ENCODE peak calls at places on chromosomes 2 and 18, in four cellular contexts. One of them, this sample, is unnamed.

GRCh38 chr2:211823886-211824479 is 714.6 kb downstream of the ERBB4 start:
- DNase-seq in heart left ventricle: no peak
- DNase-seq in mesendoderm: no peak
- DNase-seq in CD8-positive, alpha-beta T cell: no peak
- DNase-seq in this sample: no peak

GRCh38 chr2:20144861-20145260 is 80.1 kb downstream of the SDC1 start:
- DNase-seq in heart left ventricle: no peak
- DNase-seq in mesendoderm: no peak
- DNase-seq in CD8-positive, alpha-beta T cell: no peak
- DNase-seq in this sample: no peak

GRCh38 chr18:75350857-75351256 is 76.6 kb downstream of the SMIM21 start:
- DNase-seq in heart left ventricle: no peak
- DNase-seq in mesendoderm: no peak
- DNase-seq in CD8-positive, alpha-beta T cell: no peak
- DNase-seq in this sample: no peak

GRCh38 chr2:192123847-192124246 is 70.9 kb downstream of the TMEFF2 start:
- DNase-seq in heart left ventricle: no peak
- DNase-seq in mesendoderm: no peak
- DNase-seq in CD8-positive, alpha-beta T cell: no peak
- DNase-seq in this sample: no peak

GRCh38 chr2:45771251-45771650 is 119.8 kb downstream of the PRKCE start:
- DNase-seq in heart left ventricle: peak; percentile 81
- DNase-seq in mesendoderm: peak; percentile 28
- DNase-seq in CD8-positive, alpha-beta T cell: no peak
- DNase-seq in this sample: no peak

GRCh38 chr18:5418985-5419495 is 123.5 kb upstream of the ZBTB14 start:
- DNase-seq in heart left ventricle: no peak
- DNase-seq in mesendoderm: no peak
- DNase-seq in CD8-positive, alpha-beta T cell: no peak
- DNase-seq in this sample: no peak

GRCh38 chr2:44291281-44292248 is 16.3 kb downstream of the SLC3A1 start:
- DNase-seq in heart left ventricle: no peak
- DNase-seq in mesendoderm: peak; percentile 84
- DNase-seq in CD8-positive, alpha-beta T cell: no peak
- DNase-seq in this sample: no peak

GRCh38 chr2:117815946-117816345 is 1.5 kb downstream of the DDX18 start:
- DNase-seq in heart left ventricle: no peak
- DNase-seq in mesendoderm: no peak
- DNase-seq in CD8-positive, alpha-beta T cell: no peak
- DNase-seq in this sample: no peak

GRCh38 chr2:106095478-106096392 is 98.4 kb downstream of the UXS1 start:
- DNase-seq in heart left ventricle: no peak
- DNase-seq in mesendoderm: no peak
- DNase-seq in CD8-positive, alpha-beta T cell: peak; percentile 92
- DNase-seq in this sample: no peak

GRCh38 chr2:132815522-132815921 is 145.5 kb upstream of the LYPD1 start:
- DNase-seq in heart left ventricle: no peak
- DNase-seq in mesendoderm: no peak
- DNase-seq in CD8-positive, alpha-beta T cell: no peak
- DNase-seq in this sample: no peak

GRCh38 chr2:155600914-155601760 is 731.4 kb downstream of the NR4A2 start:
- DNase-seq in heart left ventricle: no peak
- DNase-seq in mesendoderm: no peak
- DNase-seq in CD8-positive, alpha-beta T cell: no peak
- DNase-seq in this sample: no peak

GRCh38 chr2:163850036-163850435 is 114.2 kb upstream of the FIGN start:
- DNase-seq in heart left ventricle: no peak
- DNase-seq in mesendoderm: peak; percentile 69
- DNase-seq in CD8-positive, alpha-beta T cell: no peak
- DNase-seq in this sample: no peak

GRCh38 chr18:73787316-73787715 is 360.3 kb downstream of the FBXO15 start:
- DNase-seq in heart left ventricle: no peak
- DNase-seq in mesendoderm: no peak
- DNase-seq in CD8-positive, alpha-beta T cell: no peak
- DNase-seq in this sample: no peak

GRCh38 chr18:77102246-77103040 is 30.1 kb downstream of the MBP start:
- DNase-seq in heart left ventricle: no peak
- DNase-seq in mesendoderm: no peak
- DNase-seq in CD8-positive, alpha-beta T cell: no peak
- DNase-seq in this sample: no peak

GRCh38 chr2:64804651-64805050 is 150.9 kb upstream of the SERTAD2 start:
- DNase-seq in heart left ventricle: no peak
- DNase-seq in mesendoderm: no peak
- DNase-seq in CD8-positive, alpha-beta T cell: no peak
- DNase-seq in this sample: no peak

GRCh38 chr2:128396946-128397345 is 78.3 kb upstream of the HS6ST1 start:
- DNase-seq in heart left ventricle: no peak
- DNase-seq in mesendoderm: no peak
- DNase-seq in CD8-positive, alpha-beta T cell: no peak
- DNase-seq in this sample: no peak

GRCh38 chr2:28577796-28578680 is 82.2 kb downstream of the PLB1 start:
- DNase-seq in heart left ventricle: no peak
- DNase-seq in mesendoderm: no peak
- DNase-seq in CD8-positive, alpha-beta T cell: no peak
- DNase-seq in this sample: no peak

GRCh38 chr2:215917953-215918620 is 95.3 kb downstream of the MREG start:
- DNase-seq in heart left ventricle: no peak
- DNase-seq in mesendoderm: peak; percentile 62
- DNase-seq in CD8-positive, alpha-beta T cell: no peak
- DNase-seq in this sample: no peak

GRCh38 chr2:233542507-233542906 is 24.1 kb downstream of the USP40 start:
- DNase-seq in heart left ventricle: no peak
- DNase-seq in mesendoderm: no peak
- DNase-seq in CD8-positive, alpha-beta T cell: no peak
- DNase-seq in this sample: no peak

GRCh38 chr2:64268330-64268729 is 124.1 kb upstream of the PELI1 start:
- DNase-seq in heart left ventricle: no peak
- DNase-seq in mesendoderm: no peak
- DNase-seq in CD8-positive, alpha-beta T cell: no peak
- DNase-seq in this sample: no peak

GRCh38 chr18:35979112-35979511 is 6.6 kb downstream of the RMP24 start:
- DNase-seq in heart left ventricle: no peak
- DNase-seq in mesendoderm: no peak
- DNase-seq in CD8-positive, alpha-beta T cell: no peak
- DNase-seq in this sample: no peak

GRCh38 chr2:95274291-95275150 is at the start of gene PROM2:
- DNase-seq in heart left ventricle: peak; percentile 54
- DNase-seq in mesendoderm: peak; percentile 89
- DNase-seq in CD8-positive, alpha-beta T cell: no peak
- DNase-seq in this sample: no peak

GRCh38 chr2:232365621-232366321 is 12.8 kb upstream of the ALPP start:
- DNase-seq in heart left ventricle: peak; percentile 61
- DNase-seq in mesendoderm: peak; percentile 80
- DNase-seq in CD8-positive, alpha-beta T cell: no peak
- DNase-seq in this sample: no peak

DNA sequence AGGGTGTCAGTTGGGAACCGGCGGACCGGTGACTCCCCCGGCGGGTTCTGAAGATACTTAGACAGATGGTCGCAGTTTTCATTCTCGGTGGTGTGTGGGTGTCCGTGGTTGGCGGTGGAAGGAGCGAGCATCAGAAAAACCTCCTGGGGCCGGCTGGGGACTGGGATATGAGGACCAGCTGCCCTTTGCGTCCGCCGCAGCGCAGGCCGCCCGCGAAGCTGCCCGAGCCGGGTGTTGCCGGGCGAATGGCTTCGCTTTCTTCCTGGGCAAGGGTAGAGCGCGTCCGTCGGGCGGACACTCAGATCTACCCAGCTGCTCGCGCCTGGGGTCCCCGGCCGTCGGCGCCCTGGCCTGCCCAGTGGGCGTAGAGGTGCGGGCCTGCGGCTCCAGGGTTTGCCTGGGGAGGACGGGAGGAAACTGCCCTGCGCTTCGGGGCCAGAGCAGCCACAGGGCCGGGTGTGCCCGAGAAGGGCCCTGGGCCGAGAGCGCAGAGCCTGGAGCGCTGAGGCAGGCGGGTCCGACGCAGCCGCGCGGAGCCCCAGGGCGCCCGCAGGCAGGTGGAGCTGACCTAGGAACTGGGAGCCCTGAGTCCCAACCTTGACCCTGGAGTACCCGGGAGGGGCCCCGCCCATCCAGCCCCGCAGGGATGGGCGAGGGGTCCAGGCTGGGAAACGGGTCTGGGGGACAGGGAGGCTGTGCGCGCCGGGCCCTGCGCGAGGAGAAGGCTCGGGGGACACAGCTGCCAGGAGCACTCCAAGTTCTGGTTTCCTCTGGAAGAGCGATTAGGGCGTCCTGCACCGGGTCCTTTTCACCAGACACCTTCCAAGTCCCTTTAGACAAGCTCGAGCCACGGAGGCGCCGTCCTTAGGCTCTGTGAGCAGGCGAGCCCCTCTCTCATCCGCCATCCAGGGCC is 1.3 kb downstream of the TWIST2 start:
- DNase-seq in heart left ventricle: no peak
- DNase-seq in mesendoderm: peak; percentile 29
- DNase-seq in CD8-positive, alpha-beta T cell: no peak
- DNase-seq in this sample: no peak
- H3K4me3 ChIP-seq in heart left ventricle: peak overlapping the region; percentile 67
- H3K4me3 ChIP-seq in mesendoderm: no peak overlapping the region
- H3K4me3 ChIP-seq in CD8-positive, alpha-beta T cell: no peak overlapping the region
- H3K4me3 ChIP-seq in this sample: peak overlapping the region; percentile 89

DNA sequence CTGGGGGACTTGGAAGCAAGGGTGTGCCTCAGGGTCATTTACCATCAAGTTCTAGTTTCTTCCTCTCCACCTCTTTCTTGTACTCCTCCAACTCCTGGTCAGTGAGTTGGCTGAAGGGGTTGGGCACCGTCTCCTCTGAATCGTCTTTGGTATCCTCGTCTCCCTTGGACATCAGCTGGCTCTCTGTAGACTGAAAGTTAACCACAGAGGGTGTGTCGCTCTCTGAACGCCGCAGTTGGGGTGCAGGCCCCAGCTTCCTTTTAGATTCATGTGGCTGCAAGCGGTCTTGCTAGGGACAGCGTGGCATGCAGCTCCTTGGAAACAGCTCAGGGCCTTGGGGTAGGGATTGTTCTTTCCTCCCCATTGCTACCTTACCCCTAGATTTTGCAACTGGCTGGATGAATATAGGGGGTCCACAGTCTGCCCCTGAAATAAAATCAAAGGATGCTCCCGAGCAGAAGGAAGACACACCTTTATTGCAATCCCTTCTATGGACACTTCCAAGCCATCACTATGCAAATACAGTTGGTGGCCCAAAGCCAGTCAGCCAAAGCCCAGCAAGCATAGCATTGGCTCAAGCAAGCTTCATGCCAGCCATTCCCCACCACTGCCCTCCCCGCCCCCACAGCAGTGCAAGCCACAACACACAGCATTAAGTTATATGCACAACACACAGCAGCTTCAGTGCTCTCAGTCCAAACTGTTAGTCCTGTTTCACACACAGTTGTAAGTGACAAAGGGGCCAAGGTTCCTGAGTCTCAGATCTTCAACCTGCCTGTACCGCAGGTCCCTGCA is 93.2 kb downstream of the ADD2 start:
- DNase-seq in heart left ventricle: no peak
- DNase-seq in mesendoderm: no peak
- DNase-seq in CD8-positive, alpha-beta T cell: no peak
- DNase-seq in this sample: no peak
- H3K4me1 ChIP-seq in heart left ventricle: no peaks in the 10 kb centered on the region
- H3K4me1 ChIP-seq in mesendoderm: no peaks in the 10 kb centered on the region
- H3K4me1 ChIP-seq in CD8-positive, alpha-beta T cell: no peaks in the 10 kb centered on the region
- H3K4me1 ChIP-seq in this sample: no peaks in the 10 kb centered on the region

GRCh38 chr2:201345636-201346213 is 11.4 kb downstream of the FLACC1 start:
- DNase-seq in heart left ventricle: no peak
- DNase-seq in mesendoderm: no peak
- DNase-seq in CD8-positive, alpha-beta T cell: no peak
- DNase-seq in this sample: no peak
- H3K4me3 ChIP-seq in heart left ventricle: no peak overlapping the region
- H3K4me3 ChIP-seq in mesendoderm: no peak overlapping the region
- H3K4me3 ChIP-seq in CD8-positive, alpha-beta T cell: no peak overlapping the region
- H3K4me3 ChIP-seq in this sample: no peak overlapping the region

GRCh38 chr2:29615841-29616240 is 305.5 kb downstream of the ALK start:
- DNase-seq in heart left ventricle: no peak
- DNase-seq in mesendoderm: no peak
- DNase-seq in CD8-positive, alpha-beta T cell: no peak
- DNase-seq in this sample: no peak
- H3K4me1 ChIP-seq in heart left ventricle: no peaks in the 10 kb centered on the region
- H3K4me1 ChIP-seq in mesendoderm: no peaks in the 10 kb centered on the region
- H3K4me1 ChIP-seq in CD8-positive, alpha-beta T cell: no peaks in the 10 kb centered on the region
- H3K4me1 ChIP-seq in this sample: no peaks in the 10 kb centered on the region

GRCh38 chr2:157440404-157441071 is 3.4 kb downstream of the CYTIP start:
- DNase-seq in heart left ventricle: no peak
- DNase-seq in mesendoderm: no peak
- DNase-seq in CD8-positive, alpha-beta T cell: no peak
- DNase-seq in this sample: no peak
- H3K4me3 ChIP-seq in heart left ventricle: peak overlapping the region; percentile 47
- H3K4me3 ChIP-seq in mesendoderm: no peak overlapping the region
- H3K4me3 ChIP-seq in CD8-positive, alpha-beta T cell: peak overlapping the region; percentile 80
- H3K4me3 ChIP-seq in this sample: peak overlapping the region; percentile 66

DNA sequence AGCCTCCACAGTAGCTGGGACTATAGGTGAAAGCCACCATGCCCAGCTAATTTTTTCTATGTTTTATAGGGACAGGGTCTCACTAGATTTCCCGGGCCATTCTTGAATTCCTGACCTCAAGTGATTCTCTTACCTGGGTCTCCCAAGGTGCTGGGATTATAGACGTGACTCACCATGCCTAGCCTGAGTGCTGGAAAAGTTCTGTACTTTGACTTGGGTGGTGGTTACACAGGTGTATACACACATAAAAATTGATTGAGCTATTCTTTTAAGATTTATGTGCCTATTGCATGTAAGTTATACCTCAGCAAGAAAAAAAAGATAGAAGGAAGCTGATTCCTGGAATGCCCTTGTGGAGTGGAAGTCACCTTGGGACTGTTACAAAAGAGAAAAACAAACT is 34.8 kb upstream of the KCNF1 start:
- DNase-seq in heart left ventricle: no peak
- DNase-seq in mesendoderm: no peak
- DNase-seq in CD8-positive, alpha-beta T cell: no peak
- DNase-seq in this sample: no peak
- H3K4me1 ChIP-seq in heart left ventricle: no peaks in the 10 kb centered on the region
- H3K4me1 ChIP-seq in mesendoderm: peaks cover 2% of the 10 kb centered on the region
- H3K4me1 ChIP-seq in CD8-positive, alpha-beta T cell: no peaks in the 10 kb centered on the region
- H3K4me1 ChIP-seq in this sample: no peaks in the 10 kb centered on the region

DNA sequence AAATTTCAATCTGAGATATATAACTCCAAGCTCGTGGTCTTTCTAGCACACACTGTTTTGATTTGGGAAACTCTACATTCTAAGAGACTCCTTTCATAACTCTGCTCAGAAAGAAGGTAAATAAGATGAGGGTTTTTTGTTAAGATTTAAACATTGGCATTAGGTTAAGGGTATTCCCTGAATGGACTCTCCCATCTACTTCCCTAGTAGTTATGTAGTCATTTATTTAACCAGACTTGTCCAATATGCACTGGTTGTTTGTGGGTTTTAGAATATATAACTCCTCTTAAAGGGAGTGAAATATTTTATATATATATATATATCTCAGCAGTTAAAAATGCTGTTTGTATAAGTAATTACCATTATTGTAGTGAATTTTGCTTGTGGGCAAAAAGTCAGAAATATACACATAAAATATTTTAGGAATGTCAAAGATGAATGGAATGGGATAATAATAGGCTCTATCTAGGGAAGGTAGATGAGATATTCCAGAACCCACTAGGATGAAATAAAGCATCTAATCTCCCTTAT is 61.5 kb upstream of the WDR75 start:
- DNase-seq in heart left ventricle: no peak
- DNase-seq in mesendoderm: no peak
- DNase-seq in CD8-positive, alpha-beta T cell: no peak
- DNase-seq in this sample: no peak
- H3K4me3 ChIP-seq in heart left ventricle: no peak overlapping the region
- H3K4me3 ChIP-seq in mesendoderm: no peak overlapping the region
- H3K4me3 ChIP-seq in CD8-positive, alpha-beta T cell: no peak overlapping the region
- H3K4me3 ChIP-seq in this sample: no peak overlapping the region

This sample was measured in thoracic aorta.